ENCODE peak calls at places on chromosomes 1 and 21, in four cellular contexts. One of them, this sample, is unnamed.

GRCh38 chr21:14403681-14404318 is 20.9 kb upstream of the HSPA13 start:
- DNase-seq in GM23338: peak; percentile 46
- DNase-seq in astrocyte: peak; percentile 11
- DNase-seq in hepatocyte: peak; percentile 47
- DNase-seq in this sample: peak; percentile 52

GRCh38 chr1:20609541-20609940 is 20.6 kb downstream of the CDA start:
- DNase-seq in GM23338: peak; percentile 41
- DNase-seq in hepatocyte: no peak
- DNase-seq in astrocyte: no peak
- DNase-seq in this sample: no peak

GRCh38 chr1:31723828-31724359 is 20.1 kb upstream of the COL16A1 start:
- DNase-seq in astrocyte: peak; percentile 64
- DNase-seq in hepatocyte: peak; percentile 91
- DNase-seq in GM23338: peak; percentile 95
- DNase-seq in this sample: peak; percentile 88

GRCh38 chr1:89347296-89347695 is 16.6 kb upstream of the GBP6 start:
- DNase-seq in hepatocyte: no peak
- DNase-seq in astrocyte: no peak
- DNase-seq in GM23338: no peak
- DNase-seq in this sample: no peak

GRCh38 chr1:180928272-180929230 is 15.9 kb downstream of the KIAA1614 start:
- DNase-seq in hepatocyte: no peak
- DNase-seq in astrocyte: no peak
- DNase-seq in GM23338: no peak
- DNase-seq in this sample: no peak

GRCh38 chr21:44681861-44682579 is at the start of gene KRTAP12-1:
- DNase-seq in GM23338: no peak
- DNase-seq in astrocyte: no peak
- DNase-seq in hepatocyte: no peak
- DNase-seq in this sample: no peak

GRCh38 chr1:65420590-65421340 is at the start of the genes LEPR and LEPROT:
- DNase-seq in GM23338: peak; percentile 71
- DNase-seq in hepatocyte: no peak
- DNase-seq in astrocyte: peak; percentile 46
- DNase-seq in this sample: peak; percentile 56

GRCh38 chr1:147600119-147601111 is 59.1 kb downstream of the BCL9 start:
- DNase-seq in GM23338: peak; percentile 23
- DNase-seq in astrocyte: peak; percentile 41
- DNase-seq in hepatocyte: peak; percentile 57
- DNase-seq in this sample: peak; percentile 4

GRCh38 chr1:198416276-198416675 is 124.2 kb downstream of the ATP6V1G3 start:
- DNase-seq in astrocyte: peak; percentile 65
- DNase-seq in hepatocyte: peak; percentile 5
- DNase-seq in GM23338: no peak
- DNase-seq in this sample: no peak

GRCh38 chr21:42554251-42554937 is 40.7 kb downstream of the SLC37A1 start:
- DNase-seq in GM23338: peak; percentile 26
- DNase-seq in astrocyte: no peak
- DNase-seq in hepatocyte: no peak
- DNase-seq in this sample: no peak

GRCh38 chr21:41065539-41065938 is 102.4 kb upstream of the BACE2 start:
- DNase-seq in GM23338: no peak
- DNase-seq in hepatocyte: peak; percentile 21
- DNase-seq in astrocyte: peak; percentile 19
- DNase-seq in this sample: no peak

GRCh38 chr21:41066086-41066938 is 101.6 kb upstream of the BACE2 start:
- DNase-seq in GM23338: no peak
- DNase-seq in hepatocyte: no peak
- DNase-seq in astrocyte: peak; percentile 7
- DNase-seq in this sample: no peak

GRCh38 chr21:41069305-41069642 is 98.7 kb upstream of the BACE2 start:
- DNase-seq in GM23338: no peak
- DNase-seq in astrocyte: no peak
- DNase-seq in hepatocyte: no peak
- DNase-seq in this sample: no peak

GRCh38 chr21:41071410-41071809 is 96.5 kb upstream of the BACE2 start:
- DNase-seq in GM23338: peak; percentile 60
- DNase-seq in hepatocyte: no peak
- DNase-seq in astrocyte: no peak
- DNase-seq in this sample: no peak

DNA sequence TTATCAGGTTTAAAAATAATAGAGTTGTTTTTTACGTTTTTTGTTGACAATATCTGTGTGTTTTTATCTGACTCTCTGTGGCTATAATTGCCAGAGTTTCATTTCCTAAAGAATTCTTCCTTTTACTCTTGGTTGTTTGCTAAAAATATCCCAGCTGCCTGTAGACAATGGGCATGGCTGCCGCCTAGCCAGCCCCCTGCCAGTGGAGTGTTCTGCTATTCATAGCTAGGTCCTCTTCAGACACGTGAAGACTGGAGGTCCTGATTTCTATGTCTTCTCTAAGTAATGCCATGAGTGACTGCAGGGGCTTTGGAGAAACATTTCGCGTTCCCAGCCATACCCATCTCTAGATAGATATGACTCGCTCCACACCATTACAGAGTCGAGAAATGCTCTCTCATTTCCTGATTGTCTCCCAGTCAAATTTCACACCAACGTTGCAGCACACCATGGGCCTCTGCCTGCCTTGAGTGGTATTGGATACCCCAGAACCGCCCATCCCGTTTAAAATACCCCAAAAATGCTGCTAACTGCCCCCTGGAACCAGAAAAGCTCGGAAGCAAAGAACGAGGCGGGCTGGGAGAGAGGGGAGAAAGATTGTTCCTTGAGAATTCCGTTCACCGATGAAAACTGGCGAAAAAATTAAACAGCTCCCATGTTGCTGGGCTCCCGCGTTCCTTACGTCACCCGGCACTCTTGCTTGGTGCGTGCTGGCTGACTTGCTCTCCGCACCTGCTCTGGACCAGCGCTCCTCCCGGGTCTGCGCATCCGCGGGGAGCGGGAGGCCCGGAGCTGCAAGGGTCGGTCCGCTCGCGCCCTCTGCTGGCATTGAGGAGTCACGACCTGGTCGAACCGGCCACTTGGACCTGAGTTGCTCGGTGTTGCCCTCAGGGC is 99.3 kb upstream of the BACE2 start:
- DNase-seq in hepatocyte: peak; percentile 93
- DNase-seq in astrocyte: peak; percentile 36
- DNase-seq in GM23338: peak; percentile 87
- DNase-seq in this sample: peak; percentile 56
- H3K4me3 ChIP-seq in hepatocyte: peak overlapping the region; percentile 20
- H3K4me3 ChIP-seq in astrocyte: no peak overlapping the region
- H3K4me3 ChIP-seq in GM23338: peak overlapping the region; percentile 29
- H3K4me3 ChIP-seq in this sample: no peak overlapping the region

GRCh38 chr1:25620211-25620610 is 3.6 kb downstream of the MAN1C1 start:
- DNase-seq in astrocyte: no peak
- DNase-seq in GM23338: no peak
- DNase-seq in hepatocyte: no peak
- DNase-seq in this sample: no peak

GRCh38 chr1:25616932-25617625 is 488 bp downstream of the MAN1C1 start:
- DNase-seq in astrocyte: no peak
- DNase-seq in GM23338: peak; percentile 48
- DNase-seq in hepatocyte: peak; percentile 35
- DNase-seq in this sample: no peak

GRCh38 chr1:25617626-25618432 is 1.2 kb downstream of the MAN1C1 start:
- DNase-seq in GM23338: peak; percentile 70
- DNase-seq in hepatocyte: peak; percentile 29
- DNase-seq in astrocyte: no peak
- DNase-seq in this sample: no peak

GRCh38 chr1:25619101-25619890 is 2.7 kb downstream of the MAN1C1 start:
- DNase-seq in astrocyte: no peak
- DNase-seq in GM23338: peak; percentile 84
- DNase-seq in hepatocyte: peak; percentile 52
- DNase-seq in this sample: peak; percentile 55

GRCh38 chr1:25618433-25618808 is 1.8 kb downstream of the MAN1C1 start:
- DNase-seq in hepatocyte: no peak
- DNase-seq in astrocyte: no peak
- DNase-seq in GM23338: peak; percentile 24
- DNase-seq in this sample: no peak
- TF ChIP-seq EZH2 in hepatocyte: no peak
- TF ChIP-seq EZH2 in astrocyte: no peak
- TF ChIP-seq EZH2 in GM23338: no peak
- TF ChIP-seq EZH2 in this sample: no peak

GRCh38 chr1:170095976-170096725 is 21.7 kb upstream of the KIFAP3 start:
- DNase-seq in astrocyte: no peak
- DNase-seq in GM23338: no peak
- DNase-seq in hepatocyte: no peak
- DNase-seq in this sample: peak; percentile 45

GRCh38 chr1:170096806-170097340 is 22.4 kb upstream of the KIFAP3 start:
- DNase-seq in astrocyte: no peak
- DNase-seq in hepatocyte: no peak
- DNase-seq in GM23338: no peak
- DNase-seq in this sample: peak; percentile 73

GRCh38 chr1:170097449-170097948 is 23.0 kb upstream of the KIFAP3 start:
- DNase-seq in hepatocyte: no peak
- DNase-seq in astrocyte: no peak
- DNase-seq in GM23338: no peak
- DNase-seq in this sample: peak; percentile 62
- H3K4me1 ChIP-seq in hepatocyte: no peaks in the 10 kb centered on the region
- H3K4me1 ChIP-seq in astrocyte: no peaks in the 10 kb centered on the region
- H3K4me1 ChIP-seq in GM23338: peaks cover 3% of the 10 kb centered on the region
- H3K4me1 ChIP-seq in this sample: peaks cover 28% of the 10 kb centered on the region

GRCh38 chr1:228736844-228737415 is 1.7 kb downstream of the RHOU start:
- DNase-seq in hepatocyte: no peak
- DNase-seq in GM23338: no peak
- DNase-seq in astrocyte: no peak
- DNase-seq in this sample: no peak

GRCh38 chr1:228735871-228736586 is 750 bp downstream of the RHOU start:
- DNase-seq in hepatocyte: peak; percentile 71
- DNase-seq in GM23338: peak; percentile 74
- DNase-seq in astrocyte: no peak
- DNase-seq in this sample: peak; percentile 12

GRCh38 chr1:228739826-228740225 is 4.5 kb downstream of the RHOU start:
- DNase-seq in astrocyte: no peak
- DNase-seq in hepatocyte: no peak
- DNase-seq in GM23338: no peak
- DNase-seq in this sample: no peak

GRCh38 chr1:228734881-228735801 is at the start of gene RHOU:
- DNase-seq in hepatocyte: peak; percentile 93
- DNase-seq in GM23338: peak; percentile 67
- DNase-seq in astrocyte: peak; percentile 18
- DNase-seq in this sample: peak; percentile 73

DNA sequence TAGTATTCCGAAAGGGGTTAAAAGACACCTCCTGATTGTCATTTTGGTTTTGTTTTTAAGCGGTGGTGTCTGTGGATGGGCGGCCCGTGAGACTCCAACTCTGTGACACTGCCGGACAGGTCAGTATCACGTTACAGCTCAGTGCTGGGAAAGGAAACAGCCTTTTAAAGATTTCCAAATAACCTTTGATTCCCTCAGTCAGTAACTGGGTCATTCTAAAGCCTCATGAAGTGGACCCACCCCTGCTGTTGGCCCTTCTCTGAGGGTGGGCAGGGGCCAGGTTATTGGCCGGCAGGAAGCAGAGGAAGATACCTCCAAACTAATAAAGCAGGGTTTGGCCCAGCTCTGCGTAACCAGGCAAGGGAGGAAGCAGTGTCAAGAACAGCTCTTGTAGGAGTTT is 2.3 kb downstream of the RHOU start:
- DNase-seq in GM23338: no peak
- DNase-seq in hepatocyte: no peak
- DNase-seq in astrocyte: no peak
- DNase-seq in this sample: no peak
- H3K4me3 ChIP-seq in GM23338: no peak overlapping the region
- H3K4me3 ChIP-seq in hepatocyte: peak overlapping the region; percentile 74
- H3K4me3 ChIP-seq in astrocyte: no peak overlapping the region
- H3K4me3 ChIP-seq in this sample: no peak overlapping the region

GRCh38 chr21:36710729-36711048 is 11.8 kb downstream of the SIM2 start:
- DNase-seq in hepatocyte: no peak
- DNase-seq in astrocyte: no peak
- DNase-seq in GM23338: peak; percentile 54
- DNase-seq in this sample: peak; percentile 61
- TF ChIP-seq EZH2 in hepatocyte: peak; percentile 80
- TF ChIP-seq EZH2 in astrocyte: no peak
- TF ChIP-seq EZH2 in GM23338: no peak
- TF ChIP-seq EZH2 in this sample: no peak

GRCh38 chr1:184387871-184388670 is 1.2 kb downstream of the C1orf21 start:
- DNase-seq in GM23338: peak; percentile 45
- DNase-seq in astrocyte: peak; percentile 78
- DNase-seq in hepatocyte: peak; percentile 48
- DNase-seq in this sample: peak; percentile 52

GRCh38 chr1:184389446-184389845 is 2.6 kb downstream of the C1orf21 start:
- DNase-seq in astrocyte: peak; percentile 21
- DNase-seq in hepatocyte: no peak
- DNase-seq in GM23338: no peak
- DNase-seq in this sample: no peak

GRCh38 chr1:184387069-184387870 is 441 bp downstream of the C1orf21 start:
- DNase-seq in GM23338: peak; percentile 47
- DNase-seq in hepatocyte: peak; percentile 33
- DNase-seq in astrocyte: no peak
- DNase-seq in this sample: peak; percentile 63

GRCh38 chr1:184390889-184391288 is 4.1 kb downstream of the C1orf21 start:
- DNase-seq in GM23338: no peak
- DNase-seq in astrocyte: no peak
- DNase-seq in hepatocyte: no peak
- DNase-seq in this sample: no peak

GRCh38 chr1:184388671-184389292 is 2.0 kb downstream of the C1orf21 start:
- DNase-seq in astrocyte: no peak
- DNase-seq in hepatocyte: no peak
- DNase-seq in GM23338: no peak
- DNase-seq in this sample: no peak
- H3K4me1 ChIP-seq in astrocyte: peaks cover 10% of the 10 kb centered on the region
- H3K4me1 ChIP-seq in hepatocyte: peaks cover 27% of the 10 kb centered on the region
- H3K4me1 ChIP-seq in GM23338: peaks cover 60% of the 10 kb centered on the region
- H3K4me1 ChIP-seq in this sample: peaks cover 25% of the 10 kb centered on the region

GRCh38 chr1:39205102-39205780 is 746 bp downstream of the MACF1 start:
- DNase-seq in GM23338: no peak
- DNase-seq in astrocyte: peak; percentile 75
- DNase-seq in hepatocyte: peak; percentile 37
- DNase-seq in this sample: no peak
- H3K4me3 ChIP-seq in GM23338: peak overlapping the region; percentile 10
- H3K4me3 ChIP-seq in astrocyte: peak overlapping the region; percentile 85
- H3K4me3 ChIP-seq in hepatocyte: no peak overlapping the region
- H3K4me3 ChIP-seq in this sample: no peak overlapping the region

GRCh38 chr1:90719321-90720136 is 2.4 kb upstream of the BARHL2 start:
- DNase-seq in astrocyte: no peak
- DNase-seq in GM23338: peak; percentile 62
- DNase-seq in hepatocyte: no peak
- DNase-seq in this sample: peak; percentile 71
- TF ChIP-seq EZH2 in astrocyte: no peak
- TF ChIP-seq EZH2 in GM23338: no peak
- TF ChIP-seq EZH2 in hepatocyte: peak; percentile 22
- TF ChIP-seq EZH2 in this sample: no peak

DNA sequence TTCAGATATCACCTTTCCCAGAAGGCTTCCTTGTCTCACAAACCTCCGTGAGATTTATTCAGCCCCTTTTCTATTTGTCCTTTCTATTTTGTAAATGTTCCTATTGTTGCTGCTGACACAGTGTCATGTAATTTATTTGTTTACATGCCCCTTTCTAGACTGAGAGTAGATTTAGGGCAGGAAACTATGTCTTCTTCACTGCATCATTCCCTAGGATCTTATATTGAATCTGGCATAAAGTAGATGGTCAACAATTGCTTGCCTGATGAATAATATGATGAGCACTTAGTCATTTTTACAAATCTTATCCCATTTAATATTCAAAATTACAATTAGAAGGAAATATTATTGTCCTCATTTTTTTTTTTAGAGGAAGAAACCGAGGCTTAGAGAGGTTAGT is 8.1 kb upstream of the CNN3 start:
- DNase-seq in GM23338: no peak
- DNase-seq in astrocyte: no peak
- DNase-seq in hepatocyte: no peak
- DNase-seq in this sample: no peak
- H3K4me1 ChIP-seq in GM23338: peaks cover 31% of the 10 kb centered on the region
- H3K4me1 ChIP-seq in astrocyte: peaks cover 29% of the 10 kb centered on the region
- H3K4me1 ChIP-seq in hepatocyte: peaks cover 7% of the 10 kb centered on the region
- H3K4me1 ChIP-seq in this sample: peaks cover 29% of the 10 kb centered on the region